ENCODE peak calls at places on chromosomes 2 and 18, in five cellular contexts. N, B, Q, L and G are unnamed samples.

GRCh38 chr2:44772670-44773378 is 168.7 kb upstream of the SIX3 start:
- DNase-seq in N (no peak), B (no peak), L (no peak), Q (no peak), G (no peak)

GRCh38 chr2:185919155-185919554 is 180.6 kb downstream of the FSIP2 start:
- DNase-seq in Q (no peak), B (no peak), L (no peak), N (no peak), G (no peak)

GRCh38 chr2:60046529-60046928 is 506.9 kb downstream of the BCL11A start:
- DNase-seq in B (no peak), N (no peak), L (no peak), Q (no peak), G (no peak)

GRCh38 chr2:56130463-56131070 is 53.2 kb upstream of the CCDC85A start:
- DNase-seq in L (peak), B (peak), Q (peak), N (peak), G (no peak)

GRCh38 chr18:13578400-13578799 is 148.0 kb downstream of the FAM210A start:
- DNase-seq in B (no peak), Q (no peak), L (no peak), N (no peak), G (no peak)

GRCh38 chr2:238096311-238097011 is 3.7 kb upstream of the ESPNL start:
- DNase-seq in L (no peak), Q (no peak), B (no peak), N (no peak), G (no peak)

GRCh38 chr2:216341151-216341550 is 31.1 kb downstream of the MARCHF4 start:
- DNase-seq in N (peak), Q (no peak), L (peak), B (no peak), G (no peak)

GRCh38 chr2:16840496-16841172 is 175.0 kb upstream of the CYRIA start:
- DNase-seq in L (no peak), N (no peak), Q (no peak), B (no peak), G (no peak)

GRCh38 chr2:100214265-100214961 is 72.0 kb upstream of the AFF3 start:
- DNase-seq in N (no peak), B (no peak), L (no peak), Q (no peak), G (no peak)

GRCh38 chr2:240913810-240914644 is 7.9 kb downstream of the CROCC2 start:
- DNase-seq in Q (peak), N (peak), L (peak), B (peak), G (peak)

GRCh38 chr2:201807452-201807980 is 1.2 kb downstream of the CDK15 start:
- DNase-seq in N (peak), Q (no peak), B (peak), L (peak), G (no peak)

GRCh38 chr18:44826418-44827259 is 146.0 kb downstream of the SETBP1 start:
- DNase-seq in N (peak), B (no peak), Q (no peak), L (peak), G (no peak)

GRCh38 chr2:97861177-97861576 is 134.6 kb downstream of the TMEM131 start:
- DNase-seq in L (no peak), Q (no peak), B (no peak), N (no peak), G (no peak)

GRCh38 chr2:32558492-32558891 is 69.4 kb upstream of the TTC27 start:
- DNase-seq in B (no peak), L (no peak), Q (no peak), N (peak), G (no peak)

GRCh38 chr2:177724398-177725287 is 332.1 kb downstream of the AGPS start:
- DNase-seq in Q (peak), B (peak), N (peak), L (peak), G (peak)

GRCh38 chr2:213149332-213149875 is 2.0 kb downstream of the IKZF2 start:
- DNase-seq in L (no peak), Q (no peak), N (peak), B (no peak), G (no peak)

GRCh38 chr18:63963610-63964256 is 6.1 kb upstream of the SERPINB8 start:
- DNase-seq in L (peak), N (peak), B (no peak), Q (no peak), G (no peak)

DNA sequence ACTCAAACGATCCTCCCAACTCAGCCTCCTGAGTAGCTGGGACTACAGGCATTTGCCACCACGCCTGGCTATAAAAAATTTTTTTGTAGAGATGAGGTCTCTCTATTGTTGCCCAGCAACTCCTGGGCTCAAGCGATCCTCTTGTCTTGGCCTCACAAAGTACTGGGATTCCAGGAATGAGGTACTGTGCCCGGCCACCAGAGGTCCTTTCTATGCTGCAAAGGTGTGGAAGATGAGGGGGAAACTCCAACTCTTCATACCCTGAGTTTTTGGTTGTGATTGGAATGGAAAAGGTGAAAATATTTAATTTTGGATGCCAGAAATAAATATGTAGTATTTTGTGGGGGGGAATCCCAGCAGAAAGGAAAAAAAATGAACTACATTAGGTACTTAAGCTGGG is 36.0 kb downstream of the MRPL33 start:
- DNase-seq in Q (no peak), L (no peak), N (peak), B (peak), G (no peak)
- TF ChIP-seq CTCF in Q (peak), L (peak), N (peak), B (peak), G (peak)

GRCh38 chr2:68885074-68885810 is 14.0 kb upstream of the BMP10 start:
- DNase-seq in B (no peak), N (no peak), L (no peak), Q (no peak), G (no peak)

GRCh38 chr2:68885811-68886075 is 14.5 kb upstream of the BMP10 start:
- DNase-seq in N (no peak), B (no peak), Q (no peak), L (no peak), G (no peak)

GRCh38 chr2:68889021-68889420 is 17.8 kb upstream of the BMP10 start:
- DNase-seq in Q (no peak), B (no peak), L (no peak), N (no peak), G (no peak)

GRCh38 chr2:68888038-68888704 is 17.0 kb upstream of the BMP10 start:
- DNase-seq in B (no peak), N (no peak), L (no peak), Q (no peak), G (no peak)

GRCh38 chr2:68889500-68889899 is 18.3 kb upstream of the BMP10 start:
- DNase-seq in N (peak), Q (no peak), B (no peak), L (no peak), G (no peak)
- TF ChIP-seq CTCF in N (no peak), Q (no peak), B (no peak), L (no peak), G (no peak)

DNA sequence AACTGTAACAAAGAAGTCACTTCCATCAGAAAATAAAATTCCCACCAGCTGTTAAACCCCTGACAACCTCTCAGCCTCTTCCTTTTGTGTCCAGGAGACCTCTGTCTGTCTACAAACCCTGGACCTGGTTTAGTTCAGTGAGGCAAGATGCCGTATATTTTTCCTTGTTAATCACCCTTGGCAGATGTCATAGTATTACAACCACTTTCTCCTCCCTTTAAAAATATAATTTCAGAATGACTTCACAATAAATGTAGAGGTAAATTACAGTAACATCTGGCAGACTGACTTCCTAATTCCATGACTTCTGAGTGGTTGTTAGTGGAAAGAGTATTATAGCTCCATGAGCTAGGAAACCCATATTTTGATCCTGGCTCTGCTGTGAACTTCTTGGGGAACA is 39.4 kb downstream of the SPATS2L start:
- DNase-seq in B (no peak), Q (no peak), L (no peak), N (peak), G (no peak)
- TF ChIP-seq CTCF in B (no peak), Q (no peak), L (no peak), N (no peak), G (no peak)

DNA sequence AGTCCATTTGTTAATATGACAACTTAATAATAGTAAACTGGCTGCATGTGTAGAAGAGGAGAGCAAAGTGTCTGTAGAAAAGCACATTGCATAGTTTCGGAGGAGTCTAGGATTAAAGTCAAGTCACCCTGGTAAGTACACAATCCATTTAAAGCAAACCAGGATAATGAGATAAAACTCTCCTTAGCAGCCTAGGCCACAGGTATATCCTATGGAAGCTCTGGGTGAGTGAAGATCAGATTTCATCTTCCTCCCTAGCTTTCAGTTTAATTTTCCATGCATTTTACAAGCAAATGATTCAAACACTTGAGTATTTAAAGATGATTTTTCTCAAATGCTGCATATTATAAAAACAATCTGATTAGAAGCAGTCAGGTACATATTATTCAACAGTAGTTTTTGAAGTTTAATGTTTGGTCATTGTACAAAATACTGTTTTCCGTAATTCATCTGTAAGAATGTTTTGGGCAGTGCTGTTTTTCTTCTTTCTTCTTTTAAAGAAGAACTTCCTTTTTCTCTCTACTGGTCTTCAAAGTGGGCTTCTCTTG is 10.2 kb downstream of the CERS6 start:
- DNase-seq in L (no peak), Q (no peak), N (no peak), B (no peak), G (no peak)
- TF ChIP-seq CTCF in L (no peak), Q (no peak), N (no peak), B (no peak), G (no peak)